ENCODE peak calls at places on chromosomes 3 and 15, in nine cellular contexts. K, W, S, E, B, G, Q, A and N are unnamed samples.

GRCh38 chr3:145333931-145334330 is 827.1 kb downstream of the PLOD2 start:
- DNase-seq in G (no peak), E (no peak), B (no peak), K (no peak), S (no peak), W (no peak), A (no peak), Q (no peak), N (no peak)

GRCh38 chr3:140285380-140285779 is 350.4 kb downstream of the CLSTN2 start:
- DNase-seq in K (no peak), B (no peak), S (no peak), Q (no peak), W (no peak), G (no peak), A (no peak), E (no peak), N (no peak)

GRCh38 chr15:80489030-80489594 is 84.9 kb downstream of the ARNT2 start:
- DNase-seq in W (no peak), B (no peak), Q (no peak), E (no peak), K (no peak), A (no peak), G (no peak), S (no peak), N (no peak)

GRCh38 chr3:128345195-128345594 is 121.5 kb downstream of the DNAJB8 start:
- DNase-seq in E (no peak), W (no peak), G (no peak), K (no peak), B (no peak), A (no peak), Q (no peak), S (no peak), N (no peak)

GRCh38 chr3:42301446-42302175 is 35.6 kb upstream of the CCK start:
- DNase-seq in K (no peak), W (no peak), A (no peak), Q (no peak), G (no peak), E (no peak), B (no peak), S (no peak), N (no peak)

GRCh38 chr3:54547051-54547450 is 380.8 kb downstream of the LRTM1 start:
- DNase-seq in B (no peak), K (no peak), Q (no peak), G (no peak), E (no peak), A (no peak), S (no peak), W (no peak), N (no peak)

GRCh38 chr15:100718075-100718980 is 115.9 kb downstream of the ASB7 start:
- DNase-seq in Q (no peak), G (no peak), W (no peak), A (no peak), K (no peak), E (no peak), B (no peak), S (no peak), N (peak)

GRCh38 chr3:128195802-128196201 is 42.5 kb downstream of the EEFSEC start:
- DNase-seq in S (no peak), B (no peak), G (no peak), A (no peak), Q (no peak), E (no peak), W (no peak), K (no peak), N (no peak)

GRCh38 chr15:67049351-67050044 is 15.9 kb upstream of the SMAD3 start:
- DNase-seq in K (no peak), E (peak), B (peak), S (no peak), W (no peak), A (peak), G (peak), Q (no peak), N (peak)

GRCh38 chr15:67992834-67993233 is 61.3 kb upstream of the PIAS1 start:
- DNase-seq in Q (no peak), K (no peak), A (no peak), B (no peak), S (no peak), E (no peak), W (no peak), G (no peak), N (no peak)

GRCh38 chr3:124229407-124229806 is 237.5 kb upstream of the ROPN1 start:
- DNase-seq in K (no peak), W (no peak), S (no peak), E (no peak), A (no peak), Q (no peak), G (no peak), B (no peak), N (no peak)

GRCh38 chr15:57213783-57214366 is 162.4 kb upstream of the CGNL1 start:
- DNase-seq in W (no peak), B (no peak), S (no peak), Q (no peak), G (no peak), E (no peak), A (no peak), K (peak), N (no peak)

GRCh38 chr3:17686613-17687012 is 55.8 kb downstream of the TBC1D5 start:
- DNase-seq in K (peak), A (no peak), B (no peak), S (no peak), Q (no peak), W (no peak), G (no peak), E (no peak), N (no peak)

GRCh38 chr15:89824607-89824867 is 9.9 kb upstream of the ANPEP start:
- DNase-seq in G (no peak), W (no peak), K (no peak), E (no peak), A (no peak), B (no peak), Q (peak), S (no peak), N (no peak)

GRCh38 chr3:105752791-105753415 is 115.9 kb downstream of the CBLB start:
- DNase-seq in K (peak), G (no peak), Q (no peak), E (no peak), S (no peak), W (no peak), A (no peak), B (no peak), N (no peak)

GRCh38 chr15:72488558-72488957 is 14.4 kb downstream of the ARIH1 start:
- DNase-seq in A (no peak), S (no peak), E (no peak), Q (no peak), G (no peak), W (no peak), B (no peak), K (no peak), N (no peak)

GRCh38 chr3:37703633-37704032 is 158.0 kb upstream of the CTDSPL start:
- DNase-seq in W (no peak), Q (no peak), B (peak), E (no peak), S (no peak), A (no peak), G (no peak), K (no peak), N (no peak)

GRCh38 chr3:193640728-193641127 is 47.7 kb downstream of the OPA1 start:
- DNase-seq in A (no peak), Q (no peak), E (no peak), W (no peak), G (no peak), K (no peak), S (no peak), B (no peak), N (no peak)

GRCh38 chr3:134699721-134700120 is 48.9 kb upstream of the KY start:
- DNase-seq in A (no peak), K (no peak), W (no peak), G (no peak), Q (no peak), S (no peak), E (no peak), B (no peak), N (no peak)

GRCh38 chr3:111465081-111465670 is 76.8 kb upstream of the CD96 start:
- DNase-seq in S (no peak), G (no peak), E (no peak), A (no peak), B (no peak), Q (no peak), K (no peak), W (no peak), N (no peak)

GRCh38 chr3:127426444-127427168 is 138.8 kb upstream of the PRR20G start:
- DNase-seq in K (no peak), G (peak), S (no peak), E (no peak), B (no peak), A (no peak), Q (no peak), W (no peak), N (no peak)

GRCh38 chr3:24137958-24138875 is 193.1 kb downstream of the NR1D2 start:
- DNase-seq in G (peak), W (no peak), B (no peak), E (no peak), Q (no peak), K (peak), S (no peak), A (no peak), N (no peak)

GRCh38 chr3:121295966-121296365 is 249.8 kb downstream of the POLQ start:
- DNase-seq in S (no peak), B (peak), A (no peak), E (no peak), K (no peak), Q (no peak), G (no peak), W (no peak), N (no peak)

GRCh38 chr3:171385086-171385485 is 75.1 kb downstream of the TNIK start:
- DNase-seq in S (no peak), W (no peak), A (no peak), Q (no peak), G (no peak), E (no peak), B (no peak), K (no peak), N (no peak)

GRCh38 chr3:143287403-143287802 is 167.8 kb downstream of the CHST2 start:
- DNase-seq in B (no peak), W (no peak), S (no peak), K (no peak), G (no peak), A (no peak), E (no peak), Q (no peak), N (no peak)

GRCh38 chr3:38404286-38404685 is 49.4 kb upstream of the ACVR2B start:
- DNase-seq in A (no peak), K (no peak), Q (no peak), B (peak), E (no peak), W (no peak), G (no peak), S (no peak), N (peak)

GRCh38 chr3:197495499-197495898 is 60.3 kb downstream of the BDH1 start:
- DNase-seq in Q (no peak), G (no peak), B (no peak), K (peak), A (no peak), W (no peak), E (no peak), S (no peak), N (no peak)

GRCh38 chr15:47811160-47811559 is 93.9 kb downstream of the SEMA6D start:
- DNase-seq in Q (no peak), E (no peak), K (no peak), S (no peak), G (no peak), B (no peak), A (no peak), W (no peak), N (no peak)
- H3K4me3 ChIP-seq in Q (no peak), E (no peak), K (no peak), S (no peak), G (no peak), B (no peak), A (no peak), W (no peak), N (no peak)

GRCh38 chr3:72597756-72598195 is 250.5 kb downstream of the SHQ1 start:
- DNase-seq in G (no peak), Q (no peak), A (no peak), B (no peak), E (no peak), W (no peak), S (no peak), K (no peak), N (no peak)

GRCh38 chr3:72595376-72595775 is 252.9 kb downstream of the SHQ1 start:
- DNase-seq in Q (no peak), B (no peak), A (no peak), G (no peak), K (no peak), S (no peak), W (no peak), E (no peak), N (no peak)

GRCh38 chr3:72598856-72599255 is 249.4 kb downstream of the SHQ1 start:
- DNase-seq in W (no peak), E (no peak), B (no peak), S (no peak), Q (no peak), K (no peak), G (no peak), A (no peak), N (no peak)

GRCh38 chr3:72595927-72596610 is 252.2 kb downstream of the SHQ1 start:
- DNase-seq in S (no peak), A (no peak), E (no peak), K (no peak), B (no peak), Q (no peak), G (no peak), W (no peak), N (no peak)

DNA sequence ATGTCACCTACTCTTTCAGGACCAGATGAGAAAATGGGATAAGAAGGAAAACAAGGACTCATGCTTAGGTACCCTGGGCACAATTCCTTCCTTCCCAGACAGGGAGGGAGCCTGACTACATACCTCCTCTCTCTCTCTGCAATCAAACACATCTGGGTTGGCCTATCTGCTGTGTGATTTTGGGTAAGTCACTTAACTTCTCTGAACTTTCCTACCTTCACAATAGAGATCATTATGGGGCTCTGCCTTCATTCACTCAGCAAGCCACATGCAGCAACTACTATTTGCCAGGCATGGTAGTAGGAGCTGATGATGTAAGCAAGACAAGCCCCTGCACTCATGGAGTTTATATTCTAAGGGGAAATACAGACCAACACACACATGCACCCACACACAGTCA is 251.2 kb downstream of the SHQ1 start:
- DNase-seq in Q (no peak), E (no peak), A (no peak), S (no peak), K (no peak), B (no peak), G (no peak), W (no peak), N (no peak)
- H3K4me3 ChIP-seq in Q (no peak), E (no peak), A (no peak), S (no peak), K (no peak), B (no peak), G (no peak), W (no peak), N (no peak)

DNA sequence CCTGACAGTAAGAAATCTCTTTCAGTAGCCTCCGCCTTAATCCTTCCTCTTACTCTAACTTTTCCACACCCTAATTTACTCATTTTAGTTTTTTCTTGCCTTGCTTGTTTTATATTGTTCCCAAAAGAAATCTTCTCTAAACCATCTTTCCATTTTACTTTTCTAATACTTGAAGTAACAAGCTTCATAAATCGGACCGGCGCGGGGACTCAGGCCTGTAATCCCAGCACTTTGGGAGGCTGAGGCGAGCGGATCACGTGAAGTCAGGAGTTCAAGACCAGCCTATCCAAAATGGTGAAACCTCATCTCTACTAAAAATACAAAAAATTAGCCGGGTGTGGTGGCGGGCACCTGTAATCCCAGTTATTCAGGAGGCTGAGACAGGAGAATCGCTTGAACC is 17.3 kb downstream of the ZNF148 start:
- DNase-seq in W (no peak), E (no peak), K (no peak), A (no peak), G (no peak), B (no peak), Q (no peak), S (no peak), N (no peak)
- H3K4me3 ChIP-seq in W (peak), E (no peak), K (peak), A (no peak), G (peak), B (peak), Q (peak), S (peak), N (peak)

GRCh38 chr3:40181182-40181581 is 128.3 kb upstream of the EIF1B start:
- DNase-seq in Q (no peak), S (no peak), B (no peak), G (no peak), A (no peak), E (no peak), K (no peak), W (no peak), N (no peak)

GRCh38 chr3:40173291-40173710 is 136.2 kb upstream of the EIF1B start:
- DNase-seq in A (no peak), W (no peak), B (no peak), E (no peak), Q (no peak), K (no peak), S (no peak), G (no peak), N (no peak)

GRCh38 chr3:40179016-40179415 is 130.5 kb upstream of the EIF1B start:
- DNase-seq in K (peak), W (no peak), S (peak), G (no peak), A (peak), E (peak), Q (peak), B (no peak), N (peak)

GRCh38 chr3:40172560-40172959 is 136.9 kb upstream of the EIF1B start:
- DNase-seq in A (no peak), E (no peak), G (no peak), K (no peak), B (no peak), W (no peak), Q (no peak), S (no peak), N (no peak)

DNA sequence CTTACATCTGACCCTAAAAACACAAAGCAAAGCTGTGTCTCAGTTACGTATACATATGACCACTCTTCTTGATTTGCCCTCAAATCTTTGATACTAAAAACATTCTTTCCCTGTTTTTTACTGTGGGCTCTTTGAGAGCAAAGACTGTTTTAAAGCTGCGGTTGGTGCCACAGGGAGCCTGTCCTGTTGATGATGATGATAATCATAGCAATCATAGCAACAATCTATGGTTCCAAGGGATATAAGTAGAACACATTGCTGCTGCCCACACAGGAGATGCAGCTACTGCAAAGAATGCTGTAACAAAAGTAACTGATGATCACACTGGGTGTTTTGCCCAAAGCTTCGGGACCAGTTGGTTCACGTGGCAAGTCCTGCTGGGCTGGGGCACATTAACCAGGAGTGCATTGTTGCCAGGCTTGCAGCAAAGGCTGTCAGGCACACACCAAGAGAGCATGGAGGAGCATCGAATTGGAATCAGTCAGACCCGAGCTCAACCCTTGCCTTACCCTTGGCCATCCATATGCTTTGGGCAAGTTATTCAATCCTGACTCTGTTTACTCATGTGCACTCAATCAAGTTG is 131.4 kb upstream of the EIF1B start:
- DNase-seq in G (no peak), B (no peak), A (no peak), W (no peak), K (no peak), S (no peak), Q (no peak), E (no peak), N (no peak)
- H3K4me3 ChIP-seq in G (no peak), B (no peak), A (no peak), W (no peak), K (no peak), S (no peak), Q (no peak), E (no peak), N (no peak)